ENCODE peak calls at places on chromosomes 6 and 20, in seven cellular contexts. One of them, this sample, is unnamed.
A peak's percentile ranks its signal among the peaks of the same experiment; 100 is the strongest.

GRCh38 chr6:42099340-42100028 is 42.9 kb downstream of the C6orf132 start:
- DNase-seq in stomach: peak; percentile 88
- DNase-seq in OCI-LY7: no peak
- DNase-seq in MCF 10A: peak; percentile 97
- DNase-seq in EL: peak; percentile 74
- DNase-seq in naive thymus-derived CD8-positive, alpha-beta T cell: no peak
- DNase-seq in IMR-90: peak; percentile 71
- DNase-seq in this sample: no peak

GRCh38 chr20:63024573-63025392 is 18.0 kb upstream of the BHLHE23 start:
- DNase-seq in stomach: no peak
- DNase-seq in OCI-LY7: no peak
- DNase-seq in MCF 10A: no peak
- DNase-seq in EL: no peak
- DNase-seq in naive thymus-derived CD8-positive, alpha-beta T cell: no peak
- DNase-seq in IMR-90: no peak
- DNase-seq in this sample: no peak

GRCh38 chr20:49510562-49511117 is 28.2 kb upstream of the KCNB1 start:
- DNase-seq in stomach: no peak
- DNase-seq in OCI-LY7: no peak
- DNase-seq in MCF 10A: peak; percentile 20
- DNase-seq in EL: peak; percentile 90
- DNase-seq in naive thymus-derived CD8-positive, alpha-beta T cell: no peak
- DNase-seq in IMR-90: peak; percentile 83
- DNase-seq in this sample: no peak

GRCh38 chr6:29792123-29793035 is 35.2 kb upstream of the HLA-G start:
- DNase-seq in stomach: peak; percentile 64
- DNase-seq in OCI-LY7: no peak
- DNase-seq in MCF 10A: peak; percentile 30
- DNase-seq in EL: peak; percentile 21
- DNase-seq in naive thymus-derived CD8-positive, alpha-beta T cell: peak; percentile 39
- DNase-seq in IMR-90: no peak
- DNase-seq in this sample: peak; percentile 77

GRCh38 chr6:149499066-149499465 is 14.3 kb upstream of the ZC3H12D start:
- DNase-seq in stomach: no peak
- DNase-seq in OCI-LY7: no peak
- DNase-seq in MCF 10A: peak; percentile 89
- DNase-seq in EL: peak; percentile 92
- DNase-seq in naive thymus-derived CD8-positive, alpha-beta T cell: no peak
- DNase-seq in IMR-90: peak; percentile 98
- DNase-seq in this sample: no peak

GRCh38 chr20:13105864-13106457 is 97.2 kb downstream of the SPTLC3 start:
- DNase-seq in stomach: no peak
- DNase-seq in OCI-LY7: peak; percentile 41
- DNase-seq in MCF 10A: peak; percentile 51
- DNase-seq in EL: peak; percentile 44
- DNase-seq in naive thymus-derived CD8-positive, alpha-beta T cell: no peak
- DNase-seq in IMR-90: peak; percentile 38
- DNase-seq in this sample: no peak

GRCh38 chr6:151690303-151690702 is 117.2 kb upstream of the ESR1 start:
- DNase-seq in stomach: no peak
- DNase-seq in OCI-LY7: peak; percentile 5
- DNase-seq in MCF 10A: no peak
- DNase-seq in EL: no peak
- DNase-seq in naive thymus-derived CD8-positive, alpha-beta T cell: no peak
- DNase-seq in IMR-90: no peak
- DNase-seq in this sample: no peak

GRCh38 chr20:59820204-59821041 is 113.0 kb downstream of the SYCP2 start:
- DNase-seq in stomach: no peak
- DNase-seq in OCI-LY7: no peak
- DNase-seq in MCF 10A: peak; percentile 22
- DNase-seq in EL: no peak
- DNase-seq in naive thymus-derived CD8-positive, alpha-beta T cell: no peak
- DNase-seq in IMR-90: no peak
- DNase-seq in this sample: no peak

GRCh38 chr20:43746344-43747137 is 19.7 kb upstream of the GTSF1L start:
- DNase-seq in stomach: no peak
- DNase-seq in OCI-LY7: no peak
- DNase-seq in MCF 10A: no peak
- DNase-seq in EL: no peak
- DNase-seq in naive thymus-derived CD8-positive, alpha-beta T cell: no peak
- DNase-seq in IMR-90: no peak
- DNase-seq in this sample: no peak